ENCODE peak calls at places on chromosomes 5 and 9, in nine cellular contexts. M is MM.1S; A is anterior cingulate cortex; B is CD8-positive, alpha-beta T cell; W is HEK293T; C is A549; S is fibroblast of mammary gland; U is SIG-M5; Z is right cardiac atrium. D is an unnamed sample.

GRCh38 chr9:134630861-134631260 is 10.7 kb upstream of the COL5A1 start:
- DNase-seq in U (no peak), B (no peak), A (no peak), S (no peak), M (no peak), C (no peak), W (no peak), Z (peak), D (no peak)

GRCh38 chr5:32523625-32524024 is 61.7 kb upstream of the SUB1 start:
- DNase-seq in U (no peak), W (no peak), S (no peak), M (no peak), C (no peak), Z (no peak), A (no peak), B (no peak), D (no peak)

GRCh38 chr5:154117050-154117449 is 73.5 kb upstream of the GALNT10 start:
- DNase-seq in S (no peak), B (no peak), Z (no peak), C (no peak), W (no peak), M (no peak), A (no peak), U (no peak), D (peak)

GRCh38 chr9:110015759-110016158 is 192.2 kb downstream of the C9orf152 start:
- DNase-seq in B (peak), M (no peak), Z (no peak), U (no peak), A (no peak), C (peak), W (no peak), S (peak), D (peak)

GRCh38 chr5:132773114-132773513 is 3.9 kb downstream of the SEPTIN8 start:
- DNase-seq in C (no peak), M (no peak), W (no peak), A (no peak), U (no peak), Z (no peak), B (no peak), S (no peak), D (no peak)

GRCh38 chr9:119283118-119283794 is 86.0 kb downstream of the BRINP1 start:
- DNase-seq in C (no peak), Z (peak), M (no peak), A (peak), B (no peak), S (peak), U (no peak), W (no peak), D (no peak)

GRCh38 chr5:60287174-60287771 is 393.7 kb upstream of the PDE4D start:
- DNase-seq in S (peak), B (no peak), M (peak), A (no peak), C (peak), W (peak), Z (no peak), U (peak), D (peak)

GRCh38 chr9:104961238-104961637 is 33.3 kb upstream of the ABCA1 start:
- DNase-seq in S (peak), M (peak), U (no peak), Z (no peak), C (peak), A (no peak), W (peak), B (peak), D (no peak)

GRCh38 chr5:15695171-15695676 is 195.2 kb downstream of the FBXL7 start:
- DNase-seq in B (no peak), Z (no peak), S (peak), W (no peak), C (no peak), A (no peak), U (no peak), M (no peak), D (no peak)

GRCh38 chr9:111056554-111056953 is 18.3 kb upstream of the LPAR1 start:
- DNase-seq in U (no peak), S (peak), Z (no peak), A (no peak), B (no peak), C (no peak), W (no peak), M (no peak), D (no peak)